ENCODE peak calls at places on chromosome 4, in five cellular contexts. W is hepatocyte, U is SK-N-SH, B is Peyer's patch, J is psoas muscle. Q is an unnamed sample. For H3K9me3, the result is how much of the 10 kb centered on the place peaks cover.

GRCh38 chr4:114597410-114598115 is 1.0 kb upstream of the UGT8 start:
- DNase-seq in W (no peak), U (no peak), J (no peak), B (no peak), Q (no peak)

GRCh38 chr4:108237693-108238092 is 69.0 kb upstream of the LEF1 start:
- DNase-seq in W (no peak), J (no peak), U (no peak), B (no peak), Q (no peak)

GRCh38 chr4:145075742-145076472 is 22.1 kb downstream of the ANAPC10 start:
- DNase-seq in B (no peak), J (no peak), U (no peak), W (no peak), Q (no peak)

GRCh38 chr4:113339430-113339813 is 290.0 kb downstream of the ANK2 start:
- DNase-seq in U (no peak), B (no peak), J (no peak), W (no peak), Q (no peak)

GRCh38 chr4:75255261-75255660 is 258.9 kb downstream of the RCHY1 start:
- DNase-seq in U (no peak), W (no peak), J (no peak), B (no peak), Q (no peak)

GRCh38 chr4:113358784-113359183 is 309.3 kb downstream of the ANK2 start:
- DNase-seq in B (no peak), U (no peak), W (no peak), J (no peak), Q (no peak)

GRCh38 chr4:168515222-168516011 is 18.6 kb downstream of the PALLD start:
- DNase-seq in W (no peak), J (no peak), B (no peak), U (no peak), Q (no peak)

GRCh38 chr4:83381173-83381572 is 46.5 kb upstream of the HPSE start:
- DNase-seq in U (no peak), J (no peak), B (no peak), W (no peak), Q (no peak)

GRCh38 chr4:71476240-71476639 is 137.4 kb downstream of the SLC4A4 start:
- DNase-seq in B (no peak), J (no peak), W (no peak), U (no peak), Q (no peak)

GRCh38 chr4:128358231-128358902 is 70.8 kb upstream of the PGRMC2 start:
- DNase-seq in J (no peak), U (no peak), B (no peak), W (peak), Q (no peak)

GRCh38 chr4:82900016-82900334 is 560 bp upstream of the THAP9 start:
- DNase-seq in J (no peak), W (peak), B (no peak), U (no peak), Q (no peak)

GRCh38 chr4:47836655-47837581 is 949 bp downstream of the CORIN start:
- DNase-seq in W (peak), U (peak), J (peak), B (peak), Q (peak)

GRCh38 chr4:30720021-30720655 is at the start of gene PCDH7:
- DNase-seq in W (peak), U (peak), B (peak), J (no peak), Q (no peak)

GRCh38 chr4:107801766-107802211 is 22.9 kb upstream of the SGMS2 start:
- DNase-seq in W (no peak), B (no peak), U (no peak), J (no peak), Q (no peak)

GRCh38 chr4:46953564-46953963 is 39.8 kb downstream of the GABRA4 start:
- DNase-seq in J (no peak), W (no peak), B (no peak), U (no peak), Q (no peak)

GRCh38 chr4:128309585-128309984 is 22.0 kb upstream of the PGRMC2 start:
- DNase-seq in W (no peak), U (no peak), B (no peak), J (no peak), Q (no peak)

GRCh38 chr4:158630893-158631292 is 40.8 kb downstream of the C4orf46 start:
- DNase-seq in U (no peak), W (peak), B (no peak), J (no peak), Q (no peak)

GRCh38 chr4:3858046-3858730 is 92.0 kb downstream of the ADRA2C start:
- DNase-seq in U (no peak), W (no peak), B (no peak), J (no peak), Q (no peak)

GRCh38 chr4:159267940-159268327 is 165.1 kb downstream of the RAPGEF2 start:
- DNase-seq in W (no peak), B (no peak), J (no peak), U (no peak), Q (no peak)

GRCh38 chr4:113684534-113685091 is 76.9 kb downstream of the CAMK2D start:
- DNase-seq in U (peak), J (peak), W (peak), B (peak), Q (no peak)

GRCh38 chr4:72896515-72896914 is 173.0 kb downstream of the COX18 start:
- DNase-seq in W (peak), U (no peak), J (no peak), B (no peak), Q (no peak)

DNA sequence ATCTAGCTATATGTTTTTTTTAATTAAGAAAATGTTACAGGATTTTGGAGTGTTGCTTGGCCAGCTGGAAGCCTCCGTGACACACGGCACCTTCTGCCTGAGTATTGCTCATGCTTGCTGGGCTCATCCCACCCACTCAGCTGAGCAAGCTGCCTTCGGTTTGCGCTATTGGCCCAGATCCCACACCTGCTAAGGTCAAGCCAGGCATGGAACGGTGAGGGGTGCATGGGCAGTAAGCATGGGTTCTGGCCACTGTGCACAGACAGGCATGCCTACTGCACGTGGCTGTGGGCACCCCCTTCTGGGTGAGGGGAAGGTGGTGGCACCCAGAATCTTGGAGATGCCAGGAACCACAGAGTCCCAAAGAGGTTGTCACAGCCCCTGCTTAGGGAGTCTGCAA is 1178.4 kb upstream of the PCDH7 start:
- DNase-seq in U (no peak), W (no peak), J (no peak), B (no peak), Q (no peak)
- H3K9me3 ChIP-seq in U (under half), W (under half), J (under half), B (under half), Q (under half)

DNA sequence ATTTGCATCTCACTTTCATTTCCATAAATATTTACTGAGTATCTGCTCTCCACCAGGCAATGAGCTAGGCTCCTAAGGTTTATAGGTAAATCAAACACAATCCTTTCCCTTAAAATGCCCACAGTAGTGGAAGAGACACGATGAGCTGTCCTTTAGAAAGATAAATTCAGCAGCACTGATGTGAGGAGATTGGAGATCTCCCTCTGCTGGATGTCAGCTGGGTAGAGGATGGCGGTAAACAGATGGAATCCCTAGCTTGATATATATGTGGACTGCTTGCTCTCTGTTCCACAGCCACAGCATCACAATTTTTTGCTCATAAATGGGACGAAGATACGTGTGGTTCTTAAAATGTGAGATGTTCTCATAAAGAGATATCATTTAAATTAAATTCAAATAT is 216.4 kb upstream of the RASGEF1B start:
- DNase-seq in W (no peak), U (no peak), J (no peak), B (no peak), Q (no peak)
- TF ChIP-seq CTCF in W (peak), U (no peak), J (no peak), B (no peak), Q (no peak)

GRCh38 chr4:44086753-44087152 is 361.9 kb downstream of the KCTD8 start:
- DNase-seq in U (no peak), W (no peak), J (no peak), B (no peak), Q (no peak)
- H3K9me3 ChIP-seq in U (under half), W (under half), J (under half), B (under half), Q (under half)

GRCh38 chr4:88573995-88574394 is 18.3 kb upstream of the HERC3 start:
- DNase-seq in U (no peak), B (no peak), J (no peak), W (no peak), Q (no peak)
- TF ChIP-seq CTCF in U (peak), B (no peak), J (no peak), W (peak), Q (no peak)

GRCh38 chr4:8782135-8782534 is 89.5 kb downstream of the HMX1 start:
- DNase-seq in U (no peak), J (no peak), W (no peak), B (no peak), Q (no peak)

GRCh38 chr4:8783736-8784135 is 87.9 kb downstream of the HMX1 start:
- DNase-seq in B (no peak), J (no peak), U (no peak), W (no peak), Q (no peak)

GRCh38 chr4:8785656-8786142 is 85.9 kb downstream of the HMX1 start:
- DNase-seq in B (no peak), U (no peak), W (no peak), J (no peak), Q (no peak)

GRCh38 chr4:8788174-8788573 is 83.5 kb downstream of the HMX1 start:
- DNase-seq in W (no peak), J (no peak), B (no peak), U (no peak), Q (no peak)

DNA sequence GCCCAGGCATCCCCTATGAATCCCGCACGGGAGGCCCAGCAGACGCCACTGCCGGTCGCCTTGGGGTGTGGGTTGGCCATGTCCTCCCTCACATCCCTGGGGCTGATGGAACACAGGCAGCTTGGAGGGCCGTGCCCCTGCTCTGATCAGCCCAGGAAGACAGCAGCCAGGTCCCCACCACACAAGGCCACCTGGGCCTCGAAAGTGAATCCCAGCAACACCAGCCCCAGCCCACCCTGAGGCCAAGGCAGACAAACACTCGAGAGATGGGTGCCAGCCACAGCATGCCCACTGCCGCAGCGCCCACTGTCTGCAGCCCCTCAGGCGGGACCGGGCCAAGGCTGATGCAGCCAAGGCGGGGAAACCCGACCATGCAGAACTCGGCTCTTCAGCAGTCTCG is 85.5 kb downstream of the HMX1 start:
- DNase-seq in B (no peak), J (no peak), U (no peak), W (no peak), Q (no peak)
- H3K9me3 ChIP-seq in B (under half), J (under half), U (under half), W (under half), Q (under half)

DNA sequence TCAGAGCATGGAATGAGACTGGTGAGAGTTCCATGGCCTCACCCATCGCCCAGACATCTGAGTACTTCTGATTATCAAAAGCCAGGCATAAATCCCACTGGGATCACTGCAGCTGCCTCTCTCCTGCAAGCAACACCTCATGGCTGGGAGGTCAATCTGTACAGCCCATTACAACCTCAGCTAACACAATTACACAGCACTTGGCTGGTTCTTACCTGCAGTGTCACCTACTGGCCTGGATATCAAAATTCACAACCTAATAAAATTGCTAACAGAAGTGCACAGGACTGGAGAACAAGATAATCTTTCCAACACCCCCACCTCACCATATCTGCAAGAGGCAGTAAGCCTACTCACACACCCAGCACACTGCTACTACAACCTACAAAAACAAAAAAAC is 341.7 kb upstream of the NDST3 start:
- DNase-seq in U (no peak), W (no peak), B (no peak), J (no peak), Q (no peak)
- TF ChIP-seq CTCF in U (no peak), W (no peak), B (no peak), J (no peak), Q (no peak)

DNA sequence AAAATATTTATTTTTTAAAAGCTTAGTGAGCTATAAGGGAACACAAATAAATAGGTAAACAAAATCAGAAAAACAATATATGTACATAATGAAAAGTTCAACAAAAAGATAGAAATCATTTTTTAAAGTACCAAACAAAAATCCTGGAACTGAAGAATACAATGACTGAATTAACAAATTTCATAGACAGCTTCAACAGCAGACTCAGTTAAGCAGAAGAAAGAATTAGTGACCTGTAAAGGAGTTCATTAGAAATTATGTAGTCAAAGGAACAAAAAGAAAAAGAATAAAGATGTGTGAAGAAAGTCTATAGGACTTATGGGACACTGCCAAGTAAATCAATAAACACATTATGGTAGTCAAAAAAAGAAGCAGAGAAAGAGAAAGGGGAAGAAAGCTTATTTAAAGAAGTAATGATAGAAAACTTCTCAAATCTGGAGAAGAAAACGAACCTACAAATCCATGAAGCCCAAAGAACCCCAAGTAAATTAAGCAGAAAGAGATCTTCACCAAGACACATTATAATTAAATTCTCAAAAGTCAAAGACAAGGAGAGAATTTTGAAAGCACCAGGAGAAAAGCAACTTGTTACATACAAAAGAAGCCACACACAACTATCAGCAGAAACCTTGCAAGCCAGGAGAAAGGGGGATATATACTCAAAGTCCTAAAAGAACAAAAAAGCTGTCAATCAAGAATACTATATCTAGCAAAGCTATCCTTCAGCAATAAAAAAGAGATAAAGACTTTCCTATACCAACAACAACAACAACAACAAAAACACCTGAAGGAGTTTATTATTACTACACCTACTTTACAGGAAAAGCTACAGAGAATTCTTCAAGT is 338.9 kb downstream of the PTTG2 start:
- DNase-seq in B (no peak), W (no peak), U (no peak), J (no peak), Q (no peak)
- H3K9me3 ChIP-seq in B (under half), W (under half), U (under half), J (under half), Q (under half)

GRCh38 chr4:26320159-26320452 is 708 bp upstream of the RBPJ start:
- DNase-seq in J (no peak), U (no peak), B (no peak), W (no peak), Q (no peak)
- TF ChIP-seq CTCF in J (no peak), U (no peak), B (no peak), W (no peak), Q (no peak)

DNA sequence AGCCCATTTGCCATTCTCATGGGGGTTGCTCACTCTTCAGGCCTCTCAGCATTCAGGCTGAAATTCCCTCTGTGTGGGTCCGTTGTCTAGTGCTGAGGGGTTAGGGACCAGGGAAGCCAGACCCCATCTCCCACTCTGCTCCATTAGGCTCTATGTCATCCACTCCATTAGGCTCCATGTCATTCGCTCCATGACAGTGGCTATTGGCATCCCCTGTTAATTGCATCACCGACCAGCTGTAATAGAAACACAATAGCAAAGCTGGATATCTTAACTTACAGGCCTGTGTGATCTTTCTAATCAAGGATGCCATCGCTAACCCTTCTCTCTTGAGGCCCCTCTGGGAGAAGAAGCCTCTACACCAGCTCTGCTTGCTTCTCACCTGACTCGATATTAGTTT is 25.7 kb upstream of the ZNF518B start:
- DNase-seq in B (no peak), J (no peak), W (no peak), U (no peak), Q (no peak)
- H3K9me3 ChIP-seq in B (under half), J (under half), W (under half), U (under half), Q (under half)

GRCh38 chr4:5072948-5073347 is 21.7 kb downstream of the STK32B start:
- DNase-seq in U (no peak), W (no peak), B (no peak), J (no peak), Q (no peak)

GRCh38 chr4:5067908-5068307 is 16.6 kb downstream of the STK32B start:
- DNase-seq in B (no peak), U (no peak), J (no peak), W (no peak), Q (no peak)

GRCh38 chr4:5066101-5066500 is 14.8 kb downstream of the STK32B start:
- DNase-seq in W (no peak), U (no peak), B (no peak), J (no peak), Q (no peak)

GRCh38 chr4:5069916-5070315 is 18.6 kb downstream of the STK32B start:
- DNase-seq in J (no peak), W (peak), U (no peak), B (no peak), Q (no peak)
- TF ChIP-seq CTCF in J (no peak), W (no peak), U (no peak), B (no peak), Q (no peak)